ENCODE peak calls at places on chromosomes 16 and 17, in four cellular contexts. S, V, H and F are unnamed samples.

GRCh38 chr16:50887500-50887899 is 145.6 kb downstream of the CYLD start:
- DNase-seq in V (no peak), S (no peak), H (no peak), F (no peak)

GRCh38 chr17:58325976-58326468 is 2.6 kb downstream of the TSPOAP1 start:
- DNase-seq in S (no peak), H (no peak), V (no peak), F (peak)

GRCh38 chr17:9645858-9646555 is 690 bp downstream of the USP43 start:
- DNase-seq in V (peak), H (peak), S (no peak), F (peak)

GRCh38 chr17:51238253-51238887 is 21.5 kb downstream of the MBTD1 start:
- DNase-seq in H (no peak), V (no peak), S (no peak), F (no peak)

GRCh38 chr16:56950881-56951771 is 10.6 kb upstream of the CETP start:
- DNase-seq in V (peak), S (no peak), H (peak), F (peak)

GRCh38 chr16:13898233-13898632 is 21.7 kb upstream of the ERCC4 start:
- DNase-seq in V (no peak), S (no peak), H (no peak), F (no peak)

GRCh38 chr17:30505868-30506417 is 28.7 kb downstream of the GOSR1 start:
- DNase-seq in H (no peak), V (no peak), S (no peak), F (no peak)

GRCh38 chr17:2707721-2708584 is 3.6 kb downstream of the CLUH start:
- DNase-seq in V (no peak), S (peak), H (peak), F (no peak)

GRCh38 chr16:3282747-3283524 is at the start of gene ZNF263:
- DNase-seq in V (peak), S (peak), H (peak), F (peak)

GRCh38 chr17:36643086-36643685 is 41.8 kb downstream of the MRM1 start:
- DNase-seq in S (no peak), H (no peak), V (no peak), F (no peak)

GRCh38 chr17:36640346-36640745 is 39.0 kb downstream of the MRM1 start:
- DNase-seq in V (no peak), H (no peak), S (no peak), F (no peak)

GRCh38 chr17:36640836-36641235 is 39.5 kb downstream of the MRM1 start:
- DNase-seq in H (no peak), S (no peak), V (no peak), F (no peak)

GRCh38 chr17:36641877-36642845 is 40.8 kb downstream of the MRM1 start:
- DNase-seq in H (peak), S (no peak), V (no peak), F (no peak)

GRCh38 chr17:36641331-36641876 is 40.0 kb downstream of the MRM1 start:
- DNase-seq in V (no peak), H (peak), S (no peak), F (no peak)
- H2AFZ ChIP-seq in V (no peak), H (no peak), S (no peak), F (peak)

GRCh38 chr16:85086347-85087291 is 25.7 kb downstream of the CIBAR2 start:
- DNase-seq in S (peak), H (peak), V (peak), F (peak)
- H2AFZ ChIP-seq in S (no peak), H (no peak), V (no peak), F (no peak)

DNA sequence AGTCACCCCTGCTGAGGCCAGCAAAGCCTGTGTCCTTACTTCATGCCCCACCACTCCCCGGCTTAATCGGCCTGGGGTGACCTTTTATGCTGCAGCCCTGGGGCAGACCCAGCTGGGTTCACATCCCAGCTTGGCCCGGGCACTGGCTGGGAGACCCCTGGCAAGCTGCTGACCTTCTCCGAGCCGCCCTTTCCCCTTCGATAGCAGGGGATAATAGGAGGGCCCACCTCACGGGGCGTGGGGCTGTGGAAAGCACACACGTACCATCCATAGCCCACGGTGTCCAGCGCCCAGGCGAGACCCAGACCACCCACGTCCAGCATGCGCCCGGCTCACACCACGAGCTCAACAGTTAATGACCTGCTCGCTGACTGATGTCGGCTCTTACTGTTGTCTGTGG is 26.8 kb downstream of the TBC1D16 start:
- DNase-seq in S (no peak), H (no peak), V (no peak), F (no peak)
- H2AFZ ChIP-seq in S (no peak), H (no peak), V (no peak), F (no peak)

GRCh38 chr16:73068546-73069401 is 20.8 kb upstream of the ZFHX3 start:
- DNase-seq in S (peak), V (peak), H (no peak), F (peak)
- H2AFZ ChIP-seq in S (no peak), V (peak), H (no peak), F (peak)

GRCh38 chr16:57956270-57956808 is 14.6 kb downstream of the CNGB1 start:
- DNase-seq in V (no peak), H (no peak), S (no peak), F (no peak)
- H2AFZ ChIP-seq in V (no peak), H (no peak), S (no peak), F (no peak)

DNA sequence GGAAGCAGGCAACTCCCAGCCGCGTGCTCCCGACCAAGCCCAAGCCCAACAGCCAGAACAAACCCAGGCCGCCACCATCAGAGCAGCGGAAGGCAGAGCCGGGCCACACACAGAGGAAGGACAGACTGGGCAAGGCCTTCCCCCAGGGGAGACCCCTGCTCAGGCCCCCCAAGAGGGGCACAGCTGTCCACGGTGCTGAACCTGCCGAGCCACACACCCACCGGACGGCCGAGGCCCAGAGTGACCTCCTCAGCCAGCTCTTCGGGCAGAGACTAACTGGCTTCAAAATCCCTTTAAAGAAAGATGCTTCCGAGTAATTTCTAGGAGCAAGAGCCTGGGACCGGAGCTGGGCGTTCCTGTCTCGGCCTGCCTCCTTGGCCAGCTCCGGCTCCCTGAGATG is 14.1 kb upstream of the ZFPM1 start:
- DNase-seq in S (no peak), V (no peak), H (no peak), F (no peak)
- H2AFZ ChIP-seq in S (no peak), V (no peak), H (no peak), F (no peak)

GRCh38 chr17:39151680-39152058 is 232 bp upstream of the PLXDC1 start:
- DNase-seq in H (no peak), S (no peak), V (no peak), F (no peak)
- H2AFZ ChIP-seq in H (no peak), S (no peak), V (no peak), F (no peak)

DNA sequence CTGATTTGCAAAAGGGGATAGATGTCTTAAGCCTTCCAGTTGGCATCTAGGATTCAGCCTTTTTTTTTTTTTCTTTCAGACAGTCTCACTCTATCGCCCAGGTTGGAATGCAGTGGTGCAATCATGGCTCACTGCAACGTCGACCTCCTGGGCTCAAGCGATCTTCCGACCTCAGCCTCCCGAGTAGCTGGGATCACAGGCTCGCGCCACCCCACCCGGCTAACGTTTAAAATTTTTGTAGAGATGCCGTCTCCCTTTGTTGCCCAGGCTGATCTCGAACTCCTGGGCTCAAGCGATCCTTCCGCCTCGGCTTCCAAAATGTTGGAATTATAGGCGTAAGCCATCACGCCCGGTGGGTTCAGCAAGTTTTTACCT is 571 bp upstream of the CCP110 start:
- DNase-seq in S (no peak), V (no peak), H (no peak), F (peak)
- H2AFZ ChIP-seq in S (no peak), V (no peak), H (no peak), F (peak)